ENCODE peak calls at places on chromosomes 4 and X, in ten cellular contexts. One of them, this sample, is unnamed.

GRCh38 chr4:16207409-16207808 is 18.9 kb downstream of the TAPT1 start:
- DNase-seq in OCI-LY7: no peak
- DNase-seq in heart right ventricle: no peak
- DNase-seq in left lung: no peak
- DNase-seq in omental fat pad: no peak
- DNase-seq in nephron progenitor cell: no peak
- DNase-seq in testis: no peak
- DNase-seq in PC-3: no peak
- DNase-seq in DND-41: no peak
- DNase-seq in ovary: no peak
- DNase-seq in this sample: no peak

GRCh38 chrX:10755477-10756334 is 135.3 kb upstream of the MID1 start:
- DNase-seq in OCI-LY7: no peak
- DNase-seq in heart right ventricle: no peak
- DNase-seq in left lung: no peak
- DNase-seq in omental fat pad: no peak
- DNase-seq in nephron progenitor cell: peak; percentile 31
- DNase-seq in testis: peak; percentile 15
- DNase-seq in PC-3: no peak
- DNase-seq in DND-41: no peak
- DNase-seq in ovary: no peak
- DNase-seq in this sample: no peak

GRCh38 chr4:183240581-183241321 is 79.3 kb downstream of the CLDN22 start:
- DNase-seq in OCI-LY7: no peak
- DNase-seq in heart right ventricle: no peak
- DNase-seq in left lung: peak; percentile 48
- DNase-seq in omental fat pad: no peak
- DNase-seq in nephron progenitor cell: no peak
- DNase-seq in testis: no peak
- DNase-seq in PC-3: no peak
- DNase-seq in DND-41: no peak
- DNase-seq in ovary: no peak
- DNase-seq in this sample: no peak

GRCh38 chr4:25926473-25926872 is 12.5 kb downstream of the SMIM20 start:
- DNase-seq in OCI-LY7: peak; percentile 75
- DNase-seq in heart right ventricle: no peak
- DNase-seq in left lung: no peak
- DNase-seq in omental fat pad: no peak
- DNase-seq in nephron progenitor cell: no peak
- DNase-seq in testis: no peak
- DNase-seq in PC-3: peak; percentile 4
- DNase-seq in DND-41: no peak
- DNase-seq in ovary: no peak
- DNase-seq in this sample: no peak

GRCh38 chr4:101345271-101345595 is 2.1 kb downstream of the PPP3CA start:
- DNase-seq in OCI-LY7: peak; percentile 34
- DNase-seq in heart right ventricle: no peak
- DNase-seq in left lung: no peak
- DNase-seq in omental fat pad: no peak
- DNase-seq in nephron progenitor cell: peak; percentile 30
- DNase-seq in testis: no peak
- DNase-seq in PC-3: no peak
- DNase-seq in DND-41: peak; percentile 18
- DNase-seq in ovary: no peak
- DNase-seq in this sample: peak; percentile 48

GRCh38 chr4:186191266-186192067 is at the start of gene CYP4V2:
- DNase-seq in OCI-LY7: peak; percentile 92
- DNase-seq in heart right ventricle: peak; percentile 85
- DNase-seq in left lung: peak; percentile 91
- DNase-seq in omental fat pad: peak; percentile 33
- DNase-seq in nephron progenitor cell: peak; percentile 74
- DNase-seq in testis: peak; percentile 80
- DNase-seq in PC-3: peak; percentile 41
- DNase-seq in DND-41: peak; percentile 84
- DNase-seq in ovary: peak; percentile 83
- DNase-seq in this sample: peak; percentile 95

GRCh38 chr4:108411836-108412235 is 208.5 kb upstream of the RPL34 start:
- DNase-seq in OCI-LY7: no peak
- DNase-seq in heart right ventricle: no peak
- DNase-seq in left lung: no peak
- DNase-seq in omental fat pad: no peak
- DNase-seq in nephron progenitor cell: no peak
- DNase-seq in testis: no peak
- DNase-seq in PC-3: no peak
- DNase-seq in DND-41: no peak
- DNase-seq in ovary: no peak
- DNase-seq in this sample: no peak

GRCh38 chr4:101528526-101528925 is 181.2 kb upstream of the PPP3CA start:
- DNase-seq in OCI-LY7: no peak
- DNase-seq in heart right ventricle: no peak
- DNase-seq in left lung: no peak
- DNase-seq in omental fat pad: no peak
- DNase-seq in nephron progenitor cell: no peak
- DNase-seq in testis: no peak
- DNase-seq in PC-3: no peak
- DNase-seq in DND-41: no peak
- DNase-seq in ovary: no peak
- DNase-seq in this sample: no peak

GRCh38 chrX:104929324-104929723 is 291.2 kb downstream of the TEX13A start:
- DNase-seq in OCI-LY7: no peak
- DNase-seq in heart right ventricle: no peak
- DNase-seq in left lung: no peak
- DNase-seq in omental fat pad: no peak
- DNase-seq in nephron progenitor cell: no peak
- DNase-seq in testis: no peak
- DNase-seq in PC-3: peak; percentile 79
- DNase-seq in DND-41: no peak
- DNase-seq in ovary: no peak
- DNase-seq in this sample: no peak

GRCh38 chr4:74205046-74205445 is 47.1 kb downstream of the MTHFD2L start:
- DNase-seq in OCI-LY7: no peak
- DNase-seq in heart right ventricle: no peak
- DNase-seq in left lung: no peak
- DNase-seq in omental fat pad: no peak
- DNase-seq in nephron progenitor cell: no peak
- DNase-seq in testis: no peak
- DNase-seq in PC-3: no peak
- DNase-seq in DND-41: no peak
- DNase-seq in ovary: no peak
- DNase-seq in this sample: no peak

GRCh38 chr4:38678078-38678477 is 14.1 kb downstream of the KLF3 start:
- DNase-seq in OCI-LY7: no peak
- DNase-seq in heart right ventricle: no peak
- DNase-seq in left lung: no peak
- DNase-seq in omental fat pad: no peak
- DNase-seq in nephron progenitor cell: no peak
- DNase-seq in testis: no peak
- DNase-seq in PC-3: no peak
- DNase-seq in DND-41: no peak
- DNase-seq in ovary: no peak
- DNase-seq in this sample: no peak

GRCh38 chrX:49829016-49829415 is at the start of gene PAGE4:
- DNase-seq in OCI-LY7: peak; percentile 1
- DNase-seq in heart right ventricle: no peak
- DNase-seq in left lung: no peak
- DNase-seq in omental fat pad: no peak
- DNase-seq in nephron progenitor cell: no peak
- DNase-seq in testis: peak; percentile 14
- DNase-seq in PC-3: peak; percentile 4
- DNase-seq in DND-41: no peak
- DNase-seq in ovary: no peak
- DNase-seq in this sample: no peak

GRCh38 chr4:86523333-86523732 is 70.8 kb upstream of the PTPN13 start:
- DNase-seq in OCI-LY7: no peak
- DNase-seq in heart right ventricle: no peak
- DNase-seq in left lung: no peak
- DNase-seq in omental fat pad: no peak
- DNase-seq in nephron progenitor cell: no peak
- DNase-seq in testis: no peak
- DNase-seq in PC-3: no peak
- DNase-seq in DND-41: no peak
- DNase-seq in ovary: no peak
- DNase-seq in this sample: no peak

GRCh38 chr4:118969359-118969758 is 80.7 kb downstream of the SYNPO2 start:
- DNase-seq in OCI-LY7: peak; percentile 4
- DNase-seq in heart right ventricle: peak; percentile 21
- DNase-seq in left lung: no peak
- DNase-seq in omental fat pad: no peak
- DNase-seq in nephron progenitor cell: peak; percentile 13
- DNase-seq in testis: peak; percentile 79
- DNase-seq in PC-3: peak; percentile 71
- DNase-seq in DND-41: no peak
- DNase-seq in ovary: peak; percentile 55
- DNase-seq in this sample: no peak
- TF ChIP-seq CTCF in OCI-LY7: peak; percentile 61
- TF ChIP-seq CTCF in heart right ventricle: peak; percentile 48
- TF ChIP-seq CTCF in left lung: peak; percentile 40
- TF ChIP-seq CTCF in omental fat pad: no peak
- TF ChIP-seq CTCF in nephron progenitor cell: peak; percentile 22
- TF ChIP-seq CTCF in testis: peak; percentile 75
- TF ChIP-seq CTCF in PC-3: peak; percentile 77
- TF ChIP-seq CTCF in DND-41: peak; percentile 41
- TF ChIP-seq CTCF in ovary: peak; percentile 81
- TF ChIP-seq CTCF in this sample: peak; percentile 47

DNA sequence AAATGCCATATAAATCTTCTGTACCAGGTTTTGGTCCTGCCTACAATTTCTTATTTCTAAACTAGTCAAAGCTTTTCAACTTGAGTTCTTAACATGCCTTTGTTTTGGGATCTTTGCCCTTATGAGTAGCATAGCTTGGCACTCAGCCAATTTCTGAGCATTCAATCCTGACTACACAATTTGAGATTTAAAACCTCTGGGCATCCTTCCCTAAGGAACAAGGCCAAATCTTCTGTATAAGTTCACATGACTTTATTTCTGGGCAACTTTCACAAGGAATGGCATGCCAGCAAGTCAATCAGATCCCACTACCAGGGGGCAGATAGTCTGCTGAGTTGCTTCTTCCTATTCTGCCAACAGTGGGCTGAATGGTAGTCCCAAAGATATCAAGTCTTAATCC is 254.2 kb downstream of the ADAMTS3 start:
- DNase-seq in OCI-LY7: no peak
- DNase-seq in heart right ventricle: no peak
- DNase-seq in left lung: no peak
- DNase-seq in omental fat pad: no peak
- DNase-seq in nephron progenitor cell: no peak
- DNase-seq in testis: no peak
- DNase-seq in PC-3: peak; percentile 93
- DNase-seq in DND-41: no peak
- DNase-seq in ovary: no peak
- DNase-seq in this sample: no peak
- TF ChIP-seq CTCF in OCI-LY7: no peak
- TF ChIP-seq CTCF in heart right ventricle: no peak
- TF ChIP-seq CTCF in left lung: no peak
- TF ChIP-seq CTCF in omental fat pad: no peak
- TF ChIP-seq CTCF in nephron progenitor cell: no peak
- TF ChIP-seq CTCF in testis: no peak
- TF ChIP-seq CTCF in PC-3: no peak
- TF ChIP-seq CTCF in DND-41: no peak
- TF ChIP-seq CTCF in ovary: no peak
- TF ChIP-seq CTCF in this sample: no peak

GRCh38 chrX:78886550-78886949 is 58.6 kb upstream of the P2RY10 start:
- DNase-seq in OCI-LY7: peak; percentile 11
- DNase-seq in heart right ventricle: no peak
- DNase-seq in left lung: no peak
- DNase-seq in omental fat pad: no peak
- DNase-seq in nephron progenitor cell: no peak
- DNase-seq in testis: no peak
- DNase-seq in PC-3: peak; percentile 48
- DNase-seq in DND-41: no peak
- DNase-seq in ovary: no peak
- DNase-seq in this sample: peak; percentile 16
- TF ChIP-seq CTCF in OCI-LY7: peak; percentile 63
- TF ChIP-seq CTCF in heart right ventricle: peak; percentile 39
- TF ChIP-seq CTCF in left lung: peak; percentile 10
- TF ChIP-seq CTCF in omental fat pad: no peak
- TF ChIP-seq CTCF in nephron progenitor cell: peak; percentile 20
- TF ChIP-seq CTCF in testis: no peak
- TF ChIP-seq CTCF in PC-3: peak; percentile 61
- TF ChIP-seq CTCF in DND-41: peak; percentile 53
- TF ChIP-seq CTCF in ovary: no peak
- TF ChIP-seq CTCF in this sample: peak; percentile 34

DNA sequence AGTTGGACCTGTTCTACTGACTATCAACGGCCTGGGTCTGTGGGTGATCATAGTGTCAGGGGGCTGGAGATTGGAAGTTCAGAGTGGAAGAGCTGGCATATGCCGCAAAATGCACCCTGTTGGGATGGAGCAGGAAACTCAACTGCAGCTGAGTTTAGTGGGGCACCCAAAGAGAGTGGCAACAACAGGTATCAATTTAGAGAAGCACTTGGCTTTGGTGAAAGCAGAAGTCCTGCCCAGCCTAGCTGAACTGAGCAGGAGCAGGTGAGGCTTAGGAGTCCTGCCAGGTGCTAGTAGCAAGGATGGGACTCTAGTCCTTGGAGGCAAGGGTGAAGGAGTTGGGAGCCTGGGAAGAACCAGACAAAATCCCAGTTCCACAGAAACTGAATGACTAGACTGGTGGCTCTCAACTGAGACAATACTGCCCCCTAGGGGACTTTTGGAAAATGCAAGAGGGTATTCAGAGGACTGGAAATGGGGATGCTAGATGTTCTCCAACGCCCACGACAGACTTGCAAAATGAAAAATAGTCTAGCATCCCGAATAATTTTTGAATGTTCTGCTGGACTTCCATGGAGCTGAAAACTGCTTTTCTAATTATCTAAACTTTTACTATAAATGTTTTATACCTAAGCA is 49.4 kb downstream of the RTL9 start:
- DNase-seq in OCI-LY7: peak; percentile 53
- DNase-seq in heart right ventricle: no peak
- DNase-seq in left lung: no peak
- DNase-seq in omental fat pad: no peak
- DNase-seq in nephron progenitor cell: peak; percentile 68
- DNase-seq in testis: peak; percentile 70
- DNase-seq in PC-3: peak; percentile 84
- DNase-seq in DND-41: peak; percentile 51
- DNase-seq in ovary: peak; percentile 40
- DNase-seq in this sample: peak; percentile 23
- TF ChIP-seq CTCF in OCI-LY7: peak; percentile 78
- TF ChIP-seq CTCF in heart right ventricle: peak; percentile 73
- TF ChIP-seq CTCF in left lung: peak; percentile 82
- TF ChIP-seq CTCF in omental fat pad: no peak
- TF ChIP-seq CTCF in nephron progenitor cell: peak; percentile 86
- TF ChIP-seq CTCF in testis: peak; percentile 46
- TF ChIP-seq CTCF in PC-3: peak; percentile 78
- TF ChIP-seq CTCF in DND-41: peak; percentile 73
- TF ChIP-seq CTCF in ovary: peak; percentile 66
- TF ChIP-seq CTCF in this sample: peak; percentile 67

GRCh38 chr4:180909279-180909678 is 1333.9 kb upstream of the TENM3 start:
- DNase-seq in OCI-LY7: peak; percentile 23
- DNase-seq in heart right ventricle: no peak
- DNase-seq in left lung: no peak
- DNase-seq in omental fat pad: no peak
- DNase-seq in nephron progenitor cell: peak; percentile 9
- DNase-seq in testis: no peak
- DNase-seq in PC-3: peak; percentile 21
- DNase-seq in DND-41: peak; percentile 6
- DNase-seq in ovary: no peak
- DNase-seq in this sample: peak; percentile 18
- TF ChIP-seq CTCF in OCI-LY7: peak; percentile 56
- TF ChIP-seq CTCF in heart right ventricle: no peak
- TF ChIP-seq CTCF in left lung: no peak
- TF ChIP-seq CTCF in omental fat pad: no peak
- TF ChIP-seq CTCF in nephron progenitor cell: peak; percentile 32
- TF ChIP-seq CTCF in testis: no peak
- TF ChIP-seq CTCF in PC-3: peak; percentile 54
- TF ChIP-seq CTCF in DND-41: no peak
- TF ChIP-seq CTCF in ovary: no peak
- TF ChIP-seq CTCF in this sample: peak; percentile 47

GRCh38 chrX:16836371-16836770 is 33.8 kb downstream of the RBBP7 start:
- DNase-seq in OCI-LY7: peak; percentile 13
- DNase-seq in heart right ventricle: no peak
- DNase-seq in left lung: no peak
- DNase-seq in omental fat pad: no peak
- DNase-seq in nephron progenitor cell: peak; percentile 56
- DNase-seq in testis: no peak
- DNase-seq in PC-3: peak; percentile 9
- DNase-seq in DND-41: no peak
- DNase-seq in ovary: no peak
- DNase-seq in this sample: no peak
- TF ChIP-seq CTCF in OCI-LY7: peak; percentile 47
- TF ChIP-seq CTCF in heart right ventricle: peak; percentile 37
- TF ChIP-seq CTCF in left lung: no peak
- TF ChIP-seq CTCF in omental fat pad: no peak
- TF ChIP-seq CTCF in nephron progenitor cell: peak; percentile 66
- TF ChIP-seq CTCF in testis: no peak
- TF ChIP-seq CTCF in PC-3: peak; percentile 51
- TF ChIP-seq CTCF in DND-41: peak; percentile 49
- TF ChIP-seq CTCF in ovary: peak; percentile 20
- TF ChIP-seq CTCF in this sample: no peak